ENCODE peak calls at places on chromosomes 3 and 15, in seven cellular contexts. T is mammary epithelial cell, O is neural progenitor cell, V is uterus, F is DND-41, S is suprapubic skin, C is dorsolateral prefrontal cortex. M is an unnamed sample.
A peak's percentile ranks its signal among the peaks of the same experiment; 100 is the strongest.

GRCh38 chr15:99100245-99101173 is 4.4 kb upstream of the SYNM start:
- DNase-seq in S (peak; percentile 90), T (peak; percentile 50), O (peak; percentile 90), V (peak; percentile 79), C (peak; percentile 84), F (peak; percentile 58), M (peak; percentile 77)

GRCh38 chr15:58484794-58485600 is 53.2 kb downstream of the LIPC start:
- DNase-seq in S (no peak), T (no peak), F (peak; percentile 81), V (no peak), O (no peak), C (no peak), M (no peak)

GRCh38 chr3:60025071-60026055 is 975.5 kb upstream of the CFAP20DC start:
- DNase-seq in V (no peak), F (no peak), T (no peak), C (no peak), O (no peak), S (no peak), M (no peak)

GRCh38 chr3:72727207-72727606 is 121.0 kb downstream of the SHQ1 start:
- DNase-seq in C (no peak), F (no peak), O (no peak), T (no peak), V (no peak), S (no peak), M (no peak)

GRCh38 chr3:64109438-64109837 is 86.1 kb upstream of the PSMD6 start:
- DNase-seq in V (no peak), F (no peak), S (no peak), C (no peak), O (peak; percentile 18), T (peak; percentile 8), M (no peak)

GRCh38 chr3:100104817-100105413 is 9.4 kb downstream of the FILIP1L start:
- DNase-seq in V (no peak), O (no peak), T (no peak), F (no peak), C (no peak), S (no peak), M (no peak)

GRCh38 chr15:67322481-67322880 is 67.9 kb downstream of the IQCH start:
- DNase-seq in S (no peak), C (no peak), F (no peak), V (no peak), T (no peak), O (no peak), M (no peak)

GRCh38 chr3:176683382-176683781 is 513.9 kb downstream of the TBL1XR1 start:
- DNase-seq in V (no peak), T (no peak), F (no peak), O (no peak), S (no peak), C (no peak), M (no peak)

GRCh38 chr3:69724722-69725435 is 14.4 kb upstream of the MITF start:
- DNase-seq in O (no peak), V (no peak), F (no peak), C (no peak), T (no peak), S (no peak), M (no peak)

GRCh38 chr3:35965908-35966307 is 326.6 kb downstream of the ARPP21 start:
- DNase-seq in C (no peak), V (no peak), F (no peak), T (peak; percentile 14), O (peak; percentile 47), S (no peak), M (peak; percentile 2)

GRCh38 chr15:78080088-78080460 is 2.6 kb upstream of the TBC1D2B start:
- DNase-seq in C (no peak), T (no peak), O (no peak), V (no peak), S (no peak), F (no peak), M (no peak)

GRCh38 chr3:122353215-122353614 is 28.2 kb downstream of the CSTA start:
- DNase-seq in F (no peak), C (no peak), S (no peak), O (no peak), T (peak; percentile 75), V (no peak), M (peak; percentile 53)

GRCh38 chr3:102174832-102175374 is 259.9 kb upstream of the ZPLD1 start:
- DNase-seq in F (no peak), T (no peak), C (no peak), V (no peak), O (no peak), S (no peak), M (no peak)

GRCh38 chr3:132135628-132136333 is 101.0 kb upstream of the CPNE4 start:
- DNase-seq in T (peak; percentile 98), O (peak; percentile 20), F (no peak), V (no peak), C (no peak), S (no peak), M (peak; percentile 92)

GRCh38 chr15:90959894-90960293 is 5.2 kb downstream of the RCCD1 start:
- DNase-seq in C (peak; percentile 82), F (no peak), T (no peak), O (no peak), V (no peak), S (no peak), M (no peak)

DNA sequence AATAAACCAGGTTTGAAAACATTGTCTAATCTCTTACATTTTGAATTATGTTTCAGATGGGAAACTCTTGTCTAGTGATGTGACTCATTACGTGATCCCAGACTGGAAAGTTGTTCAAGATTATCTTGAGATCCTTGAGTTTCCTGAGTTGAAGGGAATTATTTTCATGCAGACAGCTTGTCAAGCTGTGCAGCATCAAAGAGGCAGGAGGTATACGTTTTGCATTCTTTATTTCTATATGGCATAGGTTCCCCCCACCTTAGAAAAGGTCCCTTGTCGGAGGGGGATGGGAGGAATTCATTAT is 1.5 kb downstream of the DIS3L start:
- DNase-seq in O (no peak), C (no peak), F (no peak), S (no peak), V (no peak), T (no peak), M (peak; percentile 50)
- H3K27ac ChIP-seq in O (no peak overlapping the region), C (peak overlapping the region; percentile 96), F (peak overlapping the region; percentile 93), S (peak overlapping the region; percentile 93), V (peak overlapping the region; percentile 94), T (no peak overlapping the region), M (no peak overlapping the region)

DNA sequence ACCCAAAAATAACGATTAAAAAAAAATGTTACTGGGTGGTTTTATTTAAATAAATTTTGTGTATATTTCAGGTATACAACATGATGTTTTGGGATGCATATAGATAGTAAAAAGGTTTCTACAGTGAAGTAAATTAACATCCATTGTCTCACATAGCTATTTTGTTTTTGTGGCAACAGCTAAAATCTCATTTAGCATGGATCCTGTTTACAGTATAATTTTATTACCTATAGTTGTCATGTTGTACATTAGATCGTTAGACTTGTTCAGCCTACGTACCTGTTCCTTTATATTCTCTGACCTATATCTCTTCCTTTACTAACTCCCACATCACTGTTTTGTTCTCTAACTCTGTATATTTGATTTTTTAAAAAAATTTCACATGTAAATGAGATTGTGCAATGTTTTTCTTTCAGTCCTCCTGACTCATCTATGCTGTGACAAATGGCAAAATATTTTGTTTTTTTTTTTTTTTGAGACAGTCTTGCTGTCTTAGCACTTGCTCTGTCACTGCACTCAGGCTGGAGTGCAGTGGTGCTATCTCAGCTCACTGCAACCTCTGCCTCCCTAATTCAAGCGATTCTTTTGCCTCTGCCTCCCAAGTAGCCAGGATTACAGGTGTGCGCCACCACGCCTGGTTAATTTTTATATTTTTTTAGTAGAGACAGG is 45.6 kb downstream of the OIP5 start:
- DNase-seq in V (no peak), S (no peak), O (no peak), T (peak; percentile 8), F (no peak), C (no peak), M (no peak)
- H3K27ac ChIP-seq in V (no peak overlapping the region), S (no peak overlapping the region), O (no peak overlapping the region), T (no peak overlapping the region), F (no peak overlapping the region), C (no peak overlapping the region), M (peak overlapping the region; percentile 19)

GRCh38 chr3:62036726-62037125 is 336.6 kb downstream of the FEZF2 start:
- DNase-seq in O (no peak), V (no peak), F (peak; percentile 63), T (no peak), C (no peak), S (no peak), M (no peak)

GRCh38 chr3:62044874-62045273 is 328.5 kb downstream of the FEZF2 start:
- DNase-seq in O (no peak), S (no peak), C (no peak), F (no peak), V (no peak), T (no peak), M (no peak)

GRCh38 chr3:62041681-62042080 is 331.7 kb downstream of the FEZF2 start:
- DNase-seq in C (no peak), F (no peak), O (no peak), S (no peak), T (no peak), V (no peak), M (no peak)

GRCh38 chr3:62035664-62036063 is 337.7 kb downstream of the FEZF2 start:
- DNase-seq in F (no peak), S (no peak), O (no peak), T (no peak), V (no peak), C (no peak), M (no peak)

DNA sequence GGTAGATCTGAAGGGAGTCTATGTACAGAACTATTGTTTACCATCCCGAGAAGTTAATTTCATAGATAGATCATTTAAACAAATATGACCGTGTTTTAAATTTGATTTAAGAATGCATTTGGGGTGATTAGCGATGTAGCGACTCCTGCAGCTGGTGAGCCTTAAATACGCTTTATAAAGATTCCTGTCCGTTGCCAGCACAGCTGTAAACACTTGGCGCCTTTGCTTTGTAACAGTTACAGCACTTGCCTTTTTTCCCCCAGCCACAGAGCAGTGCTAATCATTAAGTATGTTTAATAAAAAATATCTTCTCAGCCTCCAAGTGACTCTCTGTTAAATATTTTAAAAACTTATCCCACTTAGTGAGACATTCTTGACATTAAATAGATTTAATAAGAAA is 333.8 kb downstream of the FEZF2 start:
- DNase-seq in T (no peak), O (no peak), F (no peak), V (no peak), C (no peak), S (no peak), M (no peak)
- H3K27ac ChIP-seq in T (no peak overlapping the region), O (no peak overlapping the region), F (no peak overlapping the region), V (peak overlapping the region; percentile 46), C (no peak overlapping the region), S (no peak overlapping the region), M (no peak overlapping the region)

GRCh38 chr3:197368821-197369220 is 70.4 kb upstream of the DLG1 start:
- DNase-seq in O (no peak), T (no peak), C (no peak), S (peak; percentile 54), F (no peak), V (no peak), M (no peak)
- H3K27ac ChIP-seq in O (no peak overlapping the region), T (no peak overlapping the region), C (peak overlapping the region; percentile 44), S (no peak overlapping the region), F (no peak overlapping the region), V (no peak overlapping the region), M (no peak overlapping the region)

M was measured in RWPE1.